ENCODE peak calls at places on chromosomes 2 and 18, in ten cellular contexts. X is stimulated activated CD8-positive, alpha-beta memory T cell treated with anti-CD3 and anti-CD28 coated beads, Interleukin-4, amount 100 ng/mL, for 4 hours; W is NCI-H2081 treated with DMSO at 0.1 percent for 48 hours; D is fibroblast of mammary gland; Y is nucleus accumbens; N is COR-L47; B is keratinocyte; K is heart left ventricle; A is NCI-H1092 treated with DMSO at 0.1 percent for 48 hours; V is HTR-8/SVneo. O is an unnamed sample.

GRCh38 chr2:71706121-71706520 is 252.8 kb downstream of the DYSF start:
- DNase-seq in X (no peak), W (no peak), D (no peak), Y (no peak), N (no peak), B (no peak), K (no peak), A (no peak), V (no peak), O (no peak)

GRCh38 chr18:55778731-55779460 is 190.9 kb upstream of the TCF4 start:
- DNase-seq in X (no peak), W (no peak), D (no peak), Y (no peak), N (peak; percentile 58), B (peak; percentile 41), K (no peak), A (peak; percentile 36), V (no peak), O (no peak)

GRCh38 chr2:42386684-42387083 is 25.7 kb upstream of the COX7A2L start:
- DNase-seq in X (no peak), W (no peak), D (peak; percentile 10), Y (no peak), N (no peak), B (no peak), K (no peak), A (no peak), V (no peak), O (no peak)

GRCh38 chr2:54454922-54455583 is 1.1 kb upstream of the SPTBN1 start:
- DNase-seq in X (no peak), W (no peak), D (no peak), Y (peak; percentile 51), N (peak; percentile 14), B (no peak), K (no peak), A (no peak), V (no peak), O (no peak)

GRCh38 chr2:15306706-15307105 is 254.4 kb downstream of the NBAS start:
- DNase-seq in X (no peak), W (no peak), D (no peak), Y (no peak), N (no peak), B (no peak), K (no peak), A (no peak), V (no peak), O (no peak)

GRCh38 chr2:176454893-176455810 is 185.9 kb downstream of the MTX2 start:
- DNase-seq in X (peak; percentile 50), W (peak; percentile 75), D (peak; percentile 79), Y (peak; percentile 70), N (peak; percentile 80), B (peak; percentile 23), K (peak; percentile 71), A (peak; percentile 78), V (peak; percentile 51), O (peak; percentile 21)

GRCh38 chr18:50590625-50591024 is 30.7 kb downstream of the MAPK4 start:
- DNase-seq in X (no peak), W (no peak), D (no peak), Y (no peak), N (peak; percentile 70), B (no peak), K (no peak), A (peak; percentile 68), V (no peak), O (no peak)

GRCh38 chr2:61887684-61888303 is 662 bp downstream of the CCT4 start:
- DNase-seq in X (no peak), W (no peak), D (peak; percentile 51), Y (peak; percentile 52), N (no peak), B (no peak), K (no peak), A (peak; percentile 37), V (no peak), O (no peak)

GRCh38 chr2:168848220-168848619 is 42.0 kb downstream of the SPC25 start:
- DNase-seq in X (no peak), W (no peak), D (peak; percentile 5), Y (no peak), N (peak; percentile 30), B (no peak), K (no peak), A (no peak), V (no peak), O (no peak)

GRCh38 chr2:103103678-103104077 is 341.8 kb downstream of the TMEM182 start:
- DNase-seq in X (no peak), W (no peak), D (no peak), Y (no peak), N (no peak), B (no peak), K (no peak), A (no peak), V (no peak), O (no peak)

GRCh38 chr2:101442042-101442666 is 32.8 kb downstream of the RFX8 start:
- DNase-seq in X (no peak), W (no peak), D (peak; percentile 79), Y (no peak), N (no peak), B (peak; percentile 11), K (no peak), A (no peak), V (no peak), O (no peak)

GRCh38 chr18:9835112-9835755 is 50.5 kb upstream of the TXNDC2 start:
- DNase-seq in X (no peak), W (no peak), D (no peak), Y (no peak), N (no peak), B (no peak), K (no peak), A (no peak), V (no peak), O (no peak)

GRCh38 chr2:25936889-25937545 is 45.3 kb downstream of the KIF3C start:
- DNase-seq in X (no peak), W (no peak), D (no peak), Y (no peak), N (no peak), B (no peak), K (no peak), A (no peak), V (no peak), O (no peak)

GRCh38 chr2:112152476-112153178 is 14.4 kb downstream of the FBLN7 start:
- DNase-seq in X (no peak), W (no peak), D (peak; percentile 45), Y (no peak), N (no peak), B (no peak), K (no peak), A (no peak), V (no peak), O (no peak)

GRCh38 chr2:209472386-209472832 is 48.6 kb downstream of the MAP2 start:
- DNase-seq in X (no peak), W (no peak), D (peak; percentile 91), Y (no peak), N (no peak), B (no peak), K (no peak), A (peak; percentile 68), V (no peak), O (no peak)

GRCh38 chr2:20173064-20173463 is 51.9 kb downstream of the SDC1 start:
- DNase-seq in X (no peak), W (no peak), D (no peak), Y (no peak), N (no peak), B (no peak), K (no peak), A (no peak), V (no peak), O (no peak)

GRCh38 chr2:226760412-226761194 is 39.0 kb downstream of the IRS1 start:
- DNase-seq in X (no peak), W (no peak), D (peak; percentile 83), Y (no peak), N (no peak), B (no peak), K (no peak), A (no peak), V (peak; percentile 79), O (no peak)

GRCh38 chr2:44836174-44836573 is 105.3 kb upstream of the SIX3 start:
- DNase-seq in X (no peak), W (no peak), D (no peak), Y (no peak), N (no peak), B (no peak), K (no peak), A (no peak), V (no peak), O (no peak)

GRCh38 chr2:220198911-220199310 is 571.5 kb downstream of the SLC4A3 start:
- DNase-seq in X (no peak), W (no peak), D (peak; percentile 97), Y (no peak), N (no peak), B (peak; percentile 57), K (no peak), A (no peak), V (peak; percentile 71), O (peak; percentile 78)

GRCh38 chr2:107108556-107108955 is 222.6 kb upstream of the ST6GAL2 start:
- DNase-seq in X (no peak), W (no peak), D (peak; percentile 3), Y (no peak), N (no peak), B (no peak), K (no peak), A (no peak), V (no peak), O (no peak)

GRCh38 chr18:44743626-44744025 is 62.9 kb downstream of the SETBP1 start:
- DNase-seq in X (no peak), W (no peak), D (no peak), Y (no peak), N (peak; percentile 50), B (no peak), K (no peak), A (peak; percentile 81), V (no peak), O (no peak)

GRCh38 chr18:44051088-44051487 is 629.6 kb upstream of the SETBP1 start:
- DNase-seq in X (no peak), W (peak; percentile 18), D (no peak), Y (no peak), N (peak; percentile 80), B (no peak), K (no peak), A (no peak), V (no peak), O (no peak)

GRCh38 chr2:48332286-48332685 is 197.7 kb upstream of the STON1 start:
- DNase-seq in X (no peak), W (peak; percentile 44), D (peak; percentile 54), Y (no peak), N (peak; percentile 61), B (no peak), K (no peak), A (no peak), V (no peak), O (no peak)

GRCh38 chr2:216131175-216131926 is 22.2 kb downstream of the XRCC5 start:
- DNase-seq in X (no peak), W (no peak), D (no peak), Y (no peak), N (no peak), B (no peak), K (no peak), A (no peak), V (no peak), O (no peak)

GRCh38 chr2:38499921-38500634 is 102.7 kb downstream of the HNRNPLL start:
- DNase-seq in X (no peak), W (no peak), D (no peak), Y (peak; percentile 67), N (no peak), B (no peak), K (no peak), A (no peak), V (no peak), O (no peak)